ENCODE peak calls at places on chromosomes 7 and 10, in nine cellular contexts. V is PC-9; J is testis; Y is right atrium auricular region; H is CD8-positive, alpha-beta memory T cell; A is prostate gland; M is small intestine; G is Peyer's patch; Z is thoracic aorta. S is an unnamed sample.

GRCh38 chr10:82463614-82464013 is 588.6 kb downstream of the NRG3 start:
- DNase-seq in H (no peak), A (no peak), M (no peak), J (no peak), V (no peak), Z (no peak), G (no peak), Y (no peak), S (no peak)

GRCh38 chr10:30171601-30172000 is 112.2 kb upstream of the JCAD start:
- DNase-seq in J (no peak), M (no peak), V (no peak), A (no peak), G (no peak), H (no peak), Z (no peak), Y (no peak), S (no peak)

GRCh38 chr10:114708717-114709352 is 50.8 kb upstream of the ABLIM1 start:
- DNase-seq in M (peak; percentile 33), A (no peak), Z (no peak), J (no peak), Y (no peak), G (no peak), V (peak; percentile 92), H (no peak), S (no peak)

GRCh38 chr7:38629621-38630020 is 1.6 kb downstream of the AMPH start:
- DNase-seq in J (no peak), A (no peak), V (no peak), H (no peak), Y (no peak), G (no peak), M (no peak), Z (no peak), S (no peak)

GRCh38 chr10:131207584-131208532 is 103.7 kb downstream of the TCERG1L start:
- DNase-seq in Z (no peak), V (no peak), A (no peak), H (no peak), G (no peak), Y (no peak), J (peak; percentile 7), M (no peak), S (no peak)

GRCh38 chr10:52956861-52957260 is 184.3 kb upstream of the MBL2 start:
- DNase-seq in V (no peak), M (no peak), J (no peak), H (no peak), Y (no peak), Z (no peak), A (no peak), G (no peak), S (no peak)

GRCh38 chr10:47246409-47247189 is 53.4 kb upstream of the GDF10 start:
- DNase-seq in Y (peak; percentile 57), Z (no peak), V (no peak), H (no peak), J (no peak), M (no peak), A (no peak), G (no peak), S (no peak)

GRCh38 chr7:40698214-40698920 is 563.6 kb downstream of the SUGCT start:
- DNase-seq in M (no peak), V (no peak), G (no peak), Y (no peak), Z (no peak), H (no peak), J (no peak), A (no peak), S (no peak)

GRCh38 chr7:131225619-131226101 is 102.0 kb upstream of the MKLN1 start:
- DNase-seq in Y (peak; percentile 79), A (peak; percentile 14), Z (no peak), M (peak; percentile 81), J (peak; percentile 52), G (no peak), V (no peak), H (no peak), S (peak; percentile 66)

GRCh38 chr10:4174197-4174596 is 389.2 kb upstream of the KLF6 start:
- DNase-seq in H (no peak), G (no peak), A (no peak), Z (no peak), M (peak; percentile 48), Y (no peak), V (no peak), J (no peak), S (no peak)

GRCh38 chr7:122290476-122290875 is 14.1 kb downstream of the FEZF1 start:
- DNase-seq in H (no peak), Y (no peak), A (no peak), Z (no peak), M (no peak), G (no peak), J (no peak), V (no peak), S (no peak)

GRCh38 chr7:5419523-5420107 is 4.0 kb downstream of the TNRC18 start:
- DNase-seq in H (no peak), V (peak; percentile 38), A (no peak), Z (no peak), G (no peak), Y (no peak), M (peak; percentile 25), J (peak; percentile 48), S (no peak)

GRCh38 chr10:100723180-100723579 is 22.2 kb upstream of the PAX2 start:
- DNase-seq in Z (no peak), J (no peak), M (no peak), H (no peak), Y (no peak), A (no peak), V (no peak), G (no peak), S (no peak)

GRCh38 chr7:36667007-36667406 is 57.3 kb downstream of the AOAH start:
- DNase-seq in G (no peak), Z (no peak), Y (no peak), M (no peak), H (no peak), A (no peak), V (no peak), J (no peak), S (no peak)

GRCh38 chr7:12674861-12675260 is 12.6 kb upstream of the ARL4A start:
- DNase-seq in A (no peak), V (no peak), M (peak; percentile 74), Y (no peak), J (no peak), Z (no peak), G (no peak), H (peak; percentile 47), S (no peak)

GRCh38 chr7:131068604-131069021 is 259.1 kb upstream of the MKLN1 start:
- DNase-seq in J (no peak), A (no peak), H (no peak), G (no peak), Y (no peak), M (no peak), Z (no peak), V (no peak), S (no peak)

GRCh38 chr7:92767427-92767826 is 68.9 kb downstream of the CDK6 start:
- DNase-seq in G (no peak), J (no peak), A (no peak), H (no peak), M (no peak), Y (no peak), Z (no peak), V (no peak), S (no peak)
- H3K27ac ChIP-seq in G (no peak overlapping the region), J (no peak overlapping the region), A (no peak overlapping the region), H (no peak overlapping the region), M (no peak overlapping the region), Y (no peak overlapping the region), Z (no peak overlapping the region), V (peak overlapping the region; percentile 93), S (no peak overlapping the region)

GRCh38 chr7:2164156-2164555 is 68.6 kb downstream of the MAD1L1 start:
- DNase-seq in Z (no peak), M (no peak), J (no peak), A (no peak), G (no peak), H (no peak), V (no peak), Y (no peak), S (no peak)

GRCh38 chr7:2162959-2163358 is 69.8 kb downstream of the MAD1L1 start:
- DNase-seq in G (no peak), V (no peak), J (no peak), H (no peak), M (no peak), A (no peak), Y (no peak), Z (no peak), S (no peak)

GRCh38 chr7:2164646-2165045 is 68.1 kb downstream of the MAD1L1 start:
- DNase-seq in A (no peak), Z (no peak), V (no peak), J (no peak), G (no peak), Y (no peak), M (no peak), H (no peak), S (no peak)

GRCh38 chr7:2165239-2165609 is 67.5 kb downstream of the MAD1L1 start:
- DNase-seq in Z (no peak), A (no peak), Y (no peak), V (no peak), H (no peak), J (no peak), M (no peak), G (no peak), S (no peak)

DNA sequence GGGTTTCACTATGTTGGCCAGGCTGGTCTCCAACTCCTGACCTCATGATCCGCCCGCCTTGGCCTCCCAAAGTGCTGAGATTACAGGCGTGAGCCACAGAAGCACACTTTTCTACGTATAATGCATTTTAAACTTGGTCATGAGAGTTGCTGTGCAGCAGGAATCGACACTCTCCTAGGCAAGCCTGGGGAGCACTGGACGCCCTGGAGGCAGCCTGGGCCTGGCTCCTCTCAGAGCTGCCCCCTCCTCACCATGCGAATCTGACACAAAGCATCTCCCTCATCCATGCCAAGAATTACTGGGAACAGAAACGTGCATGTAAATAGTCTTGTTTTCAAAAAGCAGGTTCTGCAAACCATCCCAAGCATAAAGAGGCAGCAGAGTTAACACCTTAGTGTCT is 69.2 kb downstream of the MAD1L1 start:
- DNase-seq in G (no peak), Y (no peak), A (no peak), J (no peak), M (no peak), V (no peak), Z (no peak), H (no peak), S (no peak)
- H3K27ac ChIP-seq in G (no peak overlapping the region), Y (no peak overlapping the region), A (no peak overlapping the region), J (no peak overlapping the region), M (no peak overlapping the region), V (no peak overlapping the region), Z (no peak overlapping the region), H (no peak overlapping the region), S (no peak overlapping the region)

GRCh38 chr10:103758294-103758681 is 97.1 kb downstream of the SH3PXD2A start:
- DNase-seq in G (no peak), Y (no peak), H (no peak), J (no peak), A (no peak), M (no peak), V (peak; percentile 77), Z (no peak), S (no peak)
- H3K27ac ChIP-seq in G (peak overlapping the region; percentile 70), Y (peak overlapping the region; percentile 86), H (no peak overlapping the region), J (peak overlapping the region; percentile 58), A (peak overlapping the region; percentile 47), M (peak overlapping the region; percentile 76), V (peak overlapping the region; percentile 84), Z (peak overlapping the region; percentile 74), S (no peak overlapping the region)

DNA sequence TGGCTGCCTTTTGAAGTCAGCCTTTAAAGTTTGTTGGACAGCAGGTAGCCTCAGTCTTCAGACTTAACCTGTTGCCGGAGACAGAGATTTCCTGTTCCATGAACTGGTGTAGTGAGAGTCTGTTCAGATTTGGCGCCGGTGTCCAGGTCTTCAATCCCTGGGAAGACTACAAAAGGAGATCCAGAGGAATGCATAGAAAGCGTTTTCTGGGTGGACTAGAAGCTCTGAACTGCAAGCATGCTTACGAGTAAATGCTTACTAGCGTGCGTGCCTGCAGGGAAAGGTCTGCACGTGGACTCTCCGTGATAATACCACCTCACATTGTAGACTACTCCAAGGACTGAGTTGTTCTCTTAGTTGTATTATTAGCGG is 872 bp downstream of the GLRX3 start:
- DNase-seq in G (no peak), M (peak; percentile 25), A (no peak), H (no peak), V (no peak), J (no peak), Y (no peak), Z (no peak), S (no peak)
- H3K27ac ChIP-seq in G (peak overlapping the region; percentile 69), M (peak overlapping the region; percentile 94), A (peak overlapping the region; percentile 78), H (peak overlapping the region; percentile 70), V (no peak overlapping the region), J (peak overlapping the region; percentile 84), Y (peak overlapping the region; percentile 78), Z (peak overlapping the region; percentile 60), S (peak overlapping the region; percentile 80)

S was measured in thyroid gland.